ENCODE peak calls at places on chromosomes 4 and X, in seven cellular contexts. I is G401; X is GM19239; S is NCI-H187; E is CD4-positive, alpha-beta T cell; A is activated CD4-positive, CD25-positive, alpha-beta regulatory T cell treated with anti-CD3 and anti-CD28 coated beads, Interleukin-2, amount 50 U/mL, for 72 hours; H is effector memory CD8-positive, alpha-beta T cell. B is an unnamed sample.

GRCh38 chr4:140071806-140072205 is 82.2 kb downstream of the MAML3 start:
- DNase-seq in E (peak), A (peak), X (peak), H (peak), I (no peak), S (no peak), B (peak)

GRCh38 chrX:23937100-23937499 is 29.3 kb downstream of the CXorf58 start:
- DNase-seq in A (no peak), S (no peak), X (no peak), I (no peak), E (no peak), H (no peak), B (no peak)

GRCh38 chrX:45322382-45322781 is 121.7 kb upstream of the DIPK2B start:
- DNase-seq in I (peak), X (no peak), A (no peak), H (peak), E (no peak), S (no peak), B (no peak)

GRCh38 chr4:140368686-140369085 is 4.8 kb upstream of the SCOC start:
- DNase-seq in X (no peak), H (no peak), S (no peak), E (no peak), I (no peak), A (no peak), B (no peak)

GRCh38 chr4:37392540-37393255 is 148.2 kb downstream of the NWD2 start:
- DNase-seq in A (no peak), X (no peak), E (no peak), S (no peak), I (peak), H (no peak), B (no peak)

GRCh38 chrX:140141444-140142029 is 176.2 kb upstream of the CXorf66 start:
- DNase-seq in E (no peak), I (peak), A (peak), X (peak), H (no peak), S (no peak), B (no peak)

GRCh38 chrX:84501798-84502628 is at the start of gene HDX:
- DNase-seq in E (peak), H (peak), A (peak), I (peak), X (peak), S (peak), B (peak)

GRCh38 chrX:73963682-73964081 is 340.3 kb upstream of the ZCCHC13 start:
- DNase-seq in A (no peak), E (no peak), H (no peak), X (no peak), S (no peak), I (peak), B (no peak)

GRCh38 chr4:10087152-10087791 is 29.3 kb downstream of the WDR1 start:
- DNase-seq in E (no peak), H (no peak), I (no peak), A (no peak), S (no peak), X (no peak), B (no peak)

GRCh38 chr4:82611982-82612381 is 50.2 kb upstream of the TMEM150C start:
- DNase-seq in I (no peak), H (no peak), X (no peak), E (no peak), S (no peak), A (no peak), B (no peak)

GRCh38 chr4:73608677-73609594 is 11.3 kb downstream of the RASSF6 start:
- DNase-seq in A (no peak), S (no peak), E (no peak), X (no peak), I (no peak), H (no peak), B (no peak)

GRCh38 chrX:48516987-48517386 is 4.6 kb upstream of the EBP start:
- DNase-seq in H (no peak), E (no peak), X (no peak), S (no peak), A (no peak), I (no peak), B (no peak)

GRCh38 chr4:81757706-81758105 is 286.0 kb upstream of the RASGEF1B start:
- DNase-seq in H (no peak), E (no peak), S (no peak), X (no peak), I (no peak), A (no peak), B (no peak)

GRCh38 chr4:125928652-125929051 is 613.9 kb downstream of the FAT4 start:
- DNase-seq in H (no peak), S (no peak), A (no peak), X (no peak), E (no peak), I (no peak), B (no peak)

GRCh38 chrX:20498851-20499635 is 232.3 kb upstream of the RPS6KA3 start:
- DNase-seq in A (no peak), S (no peak), E (no peak), X (no peak), H (no peak), I (no peak), B (no peak)

GRCh38 chr4:38859501-38859900 is 2.9 kb upstream of the TLR6 start:
- DNase-seq in X (no peak), S (no peak), A (no peak), I (no peak), E (no peak), H (no peak), B (no peak)

GRCh38 chr4:151205722-151206121 is 71.2 kb upstream of the PRSS48 start:
- DNase-seq in X (no peak), A (no peak), I (no peak), E (no peak), H (no peak), S (no peak), B (no peak)

GRCh38 chr4:137961051-137961438 is 281.1 kb downstream of the SLC7A11 start:
- DNase-seq in S (no peak), A (no peak), X (no peak), I (no peak), E (no peak), H (no peak), B (no peak)